ENCODE peak calls at places on chromosomes 11 and 22, in seven cellular contexts. One of them, this sample, is unnamed.

GRCh38 chr11:2445948-2446551 is 1.2 kb downstream of the KCNQ1 start:
- DNase-seq in body of pancreas: peak; percentile 87
- DNase-seq in endothelial cell: no peak
- DNase-seq in choroid plexus epithelial cell: no peak
- DNase-seq in A549: no peak
- DNase-seq in retinal pigment epithelial cell: no peak
- DNase-seq in BE2C: no peak
- DNase-seq in this sample: no peak

GRCh38 chr11:72935705-72936104 is 121.5 kb downstream of the ATG16L2 start:
- DNase-seq in body of pancreas: no peak
- DNase-seq in endothelial cell: no peak
- DNase-seq in choroid plexus epithelial cell: no peak
- DNase-seq in A549: no peak
- DNase-seq in retinal pigment epithelial cell: no peak
- DNase-seq in BE2C: no peak
- DNase-seq in this sample: no peak

GRCh38 chr11:1435820-1436467 is 46.2 kb downstream of the BRSK2 start:
- DNase-seq in body of pancreas: no peak
- DNase-seq in endothelial cell: no peak
- DNase-seq in choroid plexus epithelial cell: no peak
- DNase-seq in A549: peak; percentile 52
- DNase-seq in retinal pigment epithelial cell: no peak
- DNase-seq in BE2C: no peak
- DNase-seq in this sample: peak; percentile 55

GRCh38 chr11:35111171-35112055 is 27.6 kb upstream of the CD44 start:
- DNase-seq in body of pancreas: peak; percentile 51
- DNase-seq in endothelial cell: no peak
- DNase-seq in choroid plexus epithelial cell: peak; percentile 65
- DNase-seq in A549: no peak
- DNase-seq in retinal pigment epithelial cell: no peak
- DNase-seq in BE2C: no peak
- DNase-seq in this sample: no peak

GRCh38 chr11:2219318-2220017 is 47.9 kb upstream of the TH start:
- DNase-seq in body of pancreas: peak; percentile 6
- DNase-seq in endothelial cell: no peak
- DNase-seq in choroid plexus epithelial cell: no peak
- DNase-seq in A549: no peak
- DNase-seq in retinal pigment epithelial cell: no peak
- DNase-seq in BE2C: no peak
- DNase-seq in this sample: no peak

GRCh38 chr22:19796169-19796568 is 35.6 kb downstream of the TBX1 start:
- DNase-seq in body of pancreas: no peak
- DNase-seq in endothelial cell: no peak
- DNase-seq in choroid plexus epithelial cell: no peak
- DNase-seq in A549: no peak
- DNase-seq in retinal pigment epithelial cell: no peak
- DNase-seq in BE2C: no peak
- DNase-seq in this sample: no peak

GRCh38 chr11:71080239-71081097 is 171.9 kb downstream of the SHANK2 start:
- DNase-seq in body of pancreas: peak; percentile 62
- DNase-seq in endothelial cell: peak; percentile 85
- DNase-seq in choroid plexus epithelial cell: peak; percentile 73
- DNase-seq in A549: peak; percentile 77
- DNase-seq in retinal pigment epithelial cell: peak; percentile 11
- DNase-seq in BE2C: peak; percentile 82
- DNase-seq in this sample: peak; percentile 81

GRCh38 chr11:25214535-25215176 is 717.8 kb downstream of the LUZP2 start:
- DNase-seq in body of pancreas: no peak
- DNase-seq in endothelial cell: no peak
- DNase-seq in choroid plexus epithelial cell: no peak
- DNase-seq in A549: no peak
- DNase-seq in retinal pigment epithelial cell: no peak
- DNase-seq in BE2C: no peak
- DNase-seq in this sample: no peak

GRCh38 chr22:27195104-27195503 is 537.7 kb downstream of the MIAT start:
- DNase-seq in body of pancreas: no peak
- DNase-seq in endothelial cell: no peak
- DNase-seq in choroid plexus epithelial cell: no peak
- DNase-seq in A549: no peak
- DNase-seq in retinal pigment epithelial cell: no peak
- DNase-seq in BE2C: no peak
- DNase-seq in this sample: no peak

GRCh38 chr22:43133401-43133800 is 9.8 kb downstream of the MCAT start:
- DNase-seq in body of pancreas: no peak
- DNase-seq in endothelial cell: no peak
- DNase-seq in choroid plexus epithelial cell: no peak
- DNase-seq in A549: no peak
- DNase-seq in retinal pigment epithelial cell: no peak
- DNase-seq in BE2C: no peak
- DNase-seq in this sample: no peak

GRCh38 chr11:88313441-88313840 is 24.1 kb downstream of the CTSC start:
- DNase-seq in body of pancreas: no peak
- DNase-seq in endothelial cell: no peak
- DNase-seq in choroid plexus epithelial cell: no peak
- DNase-seq in A549: no peak
- DNase-seq in retinal pigment epithelial cell: no peak
- DNase-seq in BE2C: no peak
- DNase-seq in this sample: no peak

GRCh38 chr11:72781313-72782080 is 12.3 kb downstream of the STARD10 start:
- DNase-seq in body of pancreas: peak; percentile 60
- DNase-seq in endothelial cell: peak; percentile 37
- DNase-seq in choroid plexus epithelial cell: no peak
- DNase-seq in A549: peak; percentile 77
- DNase-seq in retinal pigment epithelial cell: no peak
- DNase-seq in BE2C: peak; percentile 59
- DNase-seq in this sample: peak; percentile 68

GRCh38 chr22:30325724-30326703 is 727 bp downstream of the TBC1D10A start:
- DNase-seq in body of pancreas: peak; percentile 55
- DNase-seq in endothelial cell: no peak
- DNase-seq in choroid plexus epithelial cell: no peak
- DNase-seq in A549: no peak
- DNase-seq in retinal pigment epithelial cell: no peak
- DNase-seq in BE2C: no peak
- DNase-seq in this sample: peak; percentile 14

GRCh38 chr22:49977578-49977977 is 17.0 kb downstream of the PIM3 start:
- DNase-seq in body of pancreas: no peak
- DNase-seq in endothelial cell: no peak
- DNase-seq in choroid plexus epithelial cell: no peak
- DNase-seq in A549: no peak
- DNase-seq in retinal pigment epithelial cell: no peak
- DNase-seq in BE2C: no peak
- DNase-seq in this sample: no peak

GRCh38 chr11:103894673-103895072 is 141.8 kb upstream of the DDI1 start:
- DNase-seq in body of pancreas: no peak
- DNase-seq in endothelial cell: no peak
- DNase-seq in choroid plexus epithelial cell: no peak
- DNase-seq in A549: no peak
- DNase-seq in retinal pigment epithelial cell: no peak
- DNase-seq in BE2C: no peak
- DNase-seq in this sample: no peak

GRCh38 chr11:103898577-103899336 is 137.7 kb upstream of the DDI1 start:
- DNase-seq in body of pancreas: no peak
- DNase-seq in endothelial cell: no peak
- DNase-seq in choroid plexus epithelial cell: no peak
- DNase-seq in A549: no peak
- DNase-seq in retinal pigment epithelial cell: no peak
- DNase-seq in BE2C: no peak
- DNase-seq in this sample: no peak

GRCh38 chr11:103894034-103894433 is 142.4 kb upstream of the DDI1 start:
- DNase-seq in body of pancreas: no peak
- DNase-seq in endothelial cell: no peak
- DNase-seq in choroid plexus epithelial cell: no peak
- DNase-seq in A549: no peak
- DNase-seq in retinal pigment epithelial cell: no peak
- DNase-seq in BE2C: no peak
- DNase-seq in this sample: no peak

GRCh38 chr11:103898065-103898464 is 138.4 kb upstream of the DDI1 start:
- DNase-seq in body of pancreas: no peak
- DNase-seq in endothelial cell: no peak
- DNase-seq in choroid plexus epithelial cell: no peak
- DNase-seq in A549: no peak
- DNase-seq in retinal pigment epithelial cell: no peak
- DNase-seq in BE2C: no peak
- DNase-seq in this sample: no peak

DNA sequence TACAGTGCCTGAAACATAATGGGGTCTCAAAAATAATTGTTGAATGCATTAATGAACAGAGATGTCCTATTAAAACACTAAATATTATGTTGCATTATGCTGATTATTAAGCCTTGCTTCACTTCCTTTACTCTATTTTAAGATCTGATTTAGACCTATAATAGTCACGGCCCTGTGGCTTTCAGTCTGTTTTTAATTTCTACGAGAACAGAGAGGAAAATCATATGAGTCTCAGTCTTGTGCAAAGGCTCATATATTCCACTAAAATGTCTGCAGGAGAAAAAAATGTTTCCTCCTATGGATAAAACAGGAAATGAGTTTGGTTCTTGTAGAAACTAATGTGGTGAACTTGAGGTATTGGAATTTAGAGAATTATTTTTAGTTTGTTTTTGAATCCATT is 139.3 kb upstream of the DDI1 start:
- DNase-seq in body of pancreas: no peak
- DNase-seq in endothelial cell: no peak
- DNase-seq in choroid plexus epithelial cell: peak; percentile 30
- DNase-seq in A549: no peak
- DNase-seq in retinal pigment epithelial cell: no peak
- DNase-seq in BE2C: no peak
- DNase-seq in this sample: no peak
- TF ChIP-seq CTCF in body of pancreas: no peak
- TF ChIP-seq CTCF in endothelial cell: no peak
- TF ChIP-seq CTCF in choroid plexus epithelial cell: no peak
- TF ChIP-seq CTCF in A549: no peak
- TF ChIP-seq CTCF in retinal pigment epithelial cell: no peak
- TF ChIP-seq CTCF in BE2C: no peak
- TF ChIP-seq CTCF in this sample: no peak

DNA sequence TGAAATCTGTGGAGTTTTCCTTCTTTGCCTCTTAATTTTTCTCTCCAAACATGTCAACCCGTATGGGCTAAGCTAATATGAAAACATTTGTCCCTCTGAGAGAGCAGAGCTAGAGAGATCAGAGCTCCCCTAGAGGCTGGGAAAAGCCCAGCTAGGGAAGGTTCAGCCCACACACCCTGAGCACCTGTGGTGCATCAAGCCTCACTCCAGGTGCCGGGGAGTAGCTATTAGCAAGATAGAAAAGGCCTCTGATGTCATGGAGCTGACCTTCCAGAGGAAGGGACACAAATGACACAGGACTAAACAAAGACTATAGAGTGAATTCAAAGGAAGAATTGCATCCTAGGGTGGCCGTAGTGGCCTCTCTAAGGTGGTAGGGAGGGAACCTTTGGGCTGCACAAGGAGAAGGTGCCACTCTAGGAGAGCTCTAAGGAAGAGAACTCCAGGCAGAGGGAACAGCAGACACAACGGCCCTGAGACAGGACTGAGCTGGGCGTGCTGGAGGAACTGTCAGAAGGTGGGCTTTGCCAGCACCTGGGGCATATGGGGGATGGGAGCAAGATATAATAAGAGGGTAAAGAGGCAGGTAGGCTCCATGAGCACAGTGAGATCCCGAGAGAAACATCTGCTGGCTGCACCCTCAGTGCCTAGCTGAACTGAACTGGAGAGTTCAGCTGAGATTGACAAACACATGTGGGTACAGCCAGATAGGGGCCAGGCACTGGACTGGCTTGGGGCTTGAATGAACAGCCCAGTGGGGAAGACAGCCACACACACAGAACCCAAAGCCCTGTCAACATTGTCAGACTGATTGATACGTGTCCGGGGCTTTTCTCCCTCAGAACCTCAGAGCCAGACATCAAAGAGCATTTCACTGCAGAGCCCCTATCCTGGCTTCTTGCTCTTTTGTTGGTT is 65.5 kb upstream of the DRD2 start:
- DNase-seq in body of pancreas: no peak
- DNase-seq in endothelial cell: no peak
- DNase-seq in choroid plexus epithelial cell: no peak
- DNase-seq in A549: no peak
- DNase-seq in retinal pigment epithelial cell: no peak
- DNase-seq in BE2C: no peak
- DNase-seq in this sample: no peak
- TF ChIP-seq CTCF in body of pancreas: no peak
- TF ChIP-seq CTCF in endothelial cell: no peak
- TF ChIP-seq CTCF in choroid plexus epithelial cell: peak; percentile 24
- TF ChIP-seq CTCF in A549: no peak
- TF ChIP-seq CTCF in retinal pigment epithelial cell: peak; percentile 2
- TF ChIP-seq CTCF in BE2C: no peak
- TF ChIP-seq CTCF in this sample: no peak

GRCh38 chr11:134267466-134267865 is 8.7 kb upstream of the GLB1L3 start:
- DNase-seq in body of pancreas: no peak
- DNase-seq in endothelial cell: no peak
- DNase-seq in choroid plexus epithelial cell: no peak
- DNase-seq in A549: no peak
- DNase-seq in retinal pigment epithelial cell: peak; percentile 43
- DNase-seq in BE2C: no peak
- DNase-seq in this sample: no peak

GRCh38 chr11:134272381-134273316 is 3.5 kb upstream of the GLB1L3 start:
- DNase-seq in body of pancreas: no peak
- DNase-seq in endothelial cell: no peak
- DNase-seq in choroid plexus epithelial cell: peak; percentile 47
- DNase-seq in A549: no peak
- DNase-seq in retinal pigment epithelial cell: no peak
- DNase-seq in BE2C: no peak
- DNase-seq in this sample: no peak

GRCh38 chr11:134267966-134268365 is 8.2 kb upstream of the GLB1L3 start:
- DNase-seq in body of pancreas: no peak
- DNase-seq in endothelial cell: no peak
- DNase-seq in choroid plexus epithelial cell: no peak
- DNase-seq in A549: no peak
- DNase-seq in retinal pigment epithelial cell: no peak
- DNase-seq in BE2C: no peak
- DNase-seq in this sample: no peak

GRCh38 chr11:134271978-134272377 is 4.2 kb upstream of the GLB1L3 start:
- DNase-seq in body of pancreas: no peak
- DNase-seq in endothelial cell: no peak
- DNase-seq in choroid plexus epithelial cell: no peak
- DNase-seq in A549: no peak
- DNase-seq in retinal pigment epithelial cell: no peak
- DNase-seq in BE2C: no peak
- DNase-seq in this sample: no peak

GRCh38 chr11:134270250-134270714 is 5.9 kb upstream of the GLB1L3 start:
- DNase-seq in body of pancreas: no peak
- DNase-seq in endothelial cell: no peak
- DNase-seq in choroid plexus epithelial cell: peak; percentile 24
- DNase-seq in A549: peak; percentile 31
- DNase-seq in retinal pigment epithelial cell: no peak
- DNase-seq in BE2C: no peak
- DNase-seq in this sample: no peak
- TF ChIP-seq CTCF in body of pancreas: no peak
- TF ChIP-seq CTCF in endothelial cell: peak; percentile 37
- TF ChIP-seq CTCF in choroid plexus epithelial cell: peak; percentile 33
- TF ChIP-seq CTCF in A549: no peak
- TF ChIP-seq CTCF in retinal pigment epithelial cell: peak; percentile 33
- TF ChIP-seq CTCF in BE2C: peak; percentile 52
- TF ChIP-seq CTCF in this sample: no peak

DNA sequence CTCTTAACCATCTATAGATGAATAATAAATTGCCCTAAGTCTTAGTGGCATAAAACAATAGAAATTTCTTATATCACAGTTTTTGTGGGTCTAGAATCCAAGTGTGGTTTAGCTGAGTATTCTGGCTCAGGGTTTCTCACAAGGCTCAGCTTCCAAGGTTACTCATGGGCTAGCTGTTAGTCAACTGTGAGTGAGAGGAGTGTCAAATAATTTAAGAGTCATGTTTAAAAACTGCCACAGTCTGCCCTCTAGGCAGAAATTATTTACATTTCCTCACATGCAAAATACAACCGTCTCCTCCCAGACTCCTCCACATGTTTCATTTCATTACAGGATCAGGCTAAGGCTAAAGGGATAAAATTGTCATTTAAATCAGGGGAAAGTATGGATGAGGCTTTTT is 324.2 kb downstream of the DYNC2H1 start:
- DNase-seq in body of pancreas: no peak
- DNase-seq in endothelial cell: no peak
- DNase-seq in choroid plexus epithelial cell: peak; percentile 83
- DNase-seq in A549: no peak
- DNase-seq in retinal pigment epithelial cell: peak; percentile 7
- DNase-seq in BE2C: no peak
- DNase-seq in this sample: no peak
- TF ChIP-seq CTCF in body of pancreas: no peak
- TF ChIP-seq CTCF in endothelial cell: no peak
- TF ChIP-seq CTCF in choroid plexus epithelial cell: no peak
- TF ChIP-seq CTCF in A549: no peak
- TF ChIP-seq CTCF in retinal pigment epithelial cell: no peak
- TF ChIP-seq CTCF in BE2C: no peak
- TF ChIP-seq CTCF in this sample: no peak

This sample was measured in nephron progenitor cell.